ENCODE peak calls at places on chromosomes 1 and 21, in six cellular contexts. One of them, this sample, is unnamed.

GRCh38 chr1:48249868-48250267 is 27.4 kb downstream of the SLC5A9 start:
- DNase-seq in stimulated activated naive B cell treated with anti-CD40 and anti-IgM and Interleukin-4, amounts not matched to agents 10 μg/mL and 1 μg/mL and 100 μg/mL, for 72 hours: no peak
- DNase-seq in stimulated activated CD4-positive, alpha-beta T cell treated with anti-CD3 and anti-CD28 coated beads, Interleukin-2, amount 100 ng/mL, for 24 hours: no peak
- DNase-seq in endodermal cell: no peak
- DNase-seq in left lung: no peak
- DNase-seq in T-cell: no peak
- DNase-seq in this sample: no peak

GRCh38 chr1:54456921-54457529 is 50.8 kb upstream of the SSBP3 start:
- DNase-seq in T-cell: no peak
- DNase-seq in left lung: no peak
- DNase-seq in stimulated activated naive B cell treated with anti-CD40 and anti-IgM and Interleukin-4, amounts not matched to agents 10 μg/mL and 1 μg/mL and 100 μg/mL, for 72 hours: no peak
- DNase-seq in endodermal cell: peak
- DNase-seq in stimulated activated CD4-positive, alpha-beta T cell treated with anti-CD3 and anti-CD28 coated beads, Interleukin-2, amount 100 ng/mL, for 24 hours: no peak
- DNase-seq in this sample: no peak

GRCh38 chr1:236334893-236335545 is 53.3 kb upstream of the ERO1B start:
- DNase-seq in stimulated activated CD4-positive, alpha-beta T cell treated with anti-CD3 and anti-CD28 coated beads, Interleukin-2, amount 100 ng/mL, for 24 hours: no peak
- DNase-seq in T-cell: no peak
- DNase-seq in endodermal cell: no peak
- DNase-seq in stimulated activated naive B cell treated with anti-CD40 and anti-IgM and Interleukin-4, amounts not matched to agents 10 μg/mL and 1 μg/mL and 100 μg/mL, for 72 hours: no peak
- DNase-seq in left lung: no peak
- DNase-seq in this sample: no peak

GRCh38 chr21:41369105-41369914 is 7.5 kb downstream of the MX2 start:
- DNase-seq in endodermal cell: peak
- DNase-seq in stimulated activated naive B cell treated with anti-CD40 and anti-IgM and Interleukin-4, amounts not matched to agents 10 μg/mL and 1 μg/mL and 100 μg/mL, for 72 hours: peak
- DNase-seq in stimulated activated CD4-positive, alpha-beta T cell treated with anti-CD3 and anti-CD28 coated beads, Interleukin-2, amount 100 ng/mL, for 24 hours: peak
- DNase-seq in T-cell: peak
- DNase-seq in left lung: no peak
- DNase-seq in this sample: no peak

GRCh38 chr1:160459687-160460086 is 59.3 kb downstream of the VANGL2 start:
- DNase-seq in stimulated activated CD4-positive, alpha-beta T cell treated with anti-CD3 and anti-CD28 coated beads, Interleukin-2, amount 100 ng/mL, for 24 hours: no peak
- DNase-seq in T-cell: no peak
- DNase-seq in stimulated activated naive B cell treated with anti-CD40 and anti-IgM and Interleukin-4, amounts not matched to agents 10 μg/mL and 1 μg/mL and 100 μg/mL, for 72 hours: no peak
- DNase-seq in left lung: no peak
- DNase-seq in endodermal cell: no peak
- DNase-seq in this sample: no peak

GRCh38 chr1:6743189-6744101 is 41.8 kb upstream of the CAMTA1 start:
- DNase-seq in T-cell: no peak
- DNase-seq in endodermal cell: peak
- DNase-seq in left lung: no peak
- DNase-seq in stimulated activated CD4-positive, alpha-beta T cell treated with anti-CD3 and anti-CD28 coated beads, Interleukin-2, amount 100 ng/mL, for 24 hours: no peak
- DNase-seq in stimulated activated naive B cell treated with anti-CD40 and anti-IgM and Interleukin-4, amounts not matched to agents 10 μg/mL and 1 μg/mL and 100 μg/mL, for 72 hours: peak
- DNase-seq in this sample: no peak

GRCh38 chr1:150809651-150810050 is 1.6 kb upstream of the CTSK start:
- DNase-seq in endodermal cell: no peak
- DNase-seq in stimulated activated CD4-positive, alpha-beta T cell treated with anti-CD3 and anti-CD28 coated beads, Interleukin-2, amount 100 ng/mL, for 24 hours: no peak
- DNase-seq in T-cell: no peak
- DNase-seq in left lung: no peak
- DNase-seq in stimulated activated naive B cell treated with anti-CD40 and anti-IgM and Interleukin-4, amounts not matched to agents 10 μg/mL and 1 μg/mL and 100 μg/mL, for 72 hours: no peak
- DNase-seq in this sample: no peak

GRCh38 chr1:67787746-67788145 is 45.5 kb downstream of the GNG12 start:
- DNase-seq in stimulated activated CD4-positive, alpha-beta T cell treated with anti-CD3 and anti-CD28 coated beads, Interleukin-2, amount 100 ng/mL, for 24 hours: no peak
- DNase-seq in T-cell: no peak
- DNase-seq in stimulated activated naive B cell treated with anti-CD40 and anti-IgM and Interleukin-4, amounts not matched to agents 10 μg/mL and 1 μg/mL and 100 μg/mL, for 72 hours: no peak
- DNase-seq in endodermal cell: no peak
- DNase-seq in left lung: no peak
- DNase-seq in this sample: no peak

GRCh38 chr21:33441489-33442477 is 38.0 kb downstream of the TMEM50B start:
- DNase-seq in left lung: no peak
- DNase-seq in stimulated activated naive B cell treated with anti-CD40 and anti-IgM and Interleukin-4, amounts not matched to agents 10 μg/mL and 1 μg/mL and 100 μg/mL, for 72 hours: peak
- DNase-seq in endodermal cell: peak
- DNase-seq in stimulated activated CD4-positive, alpha-beta T cell treated with anti-CD3 and anti-CD28 coated beads, Interleukin-2, amount 100 ng/mL, for 24 hours: no peak
- DNase-seq in T-cell: no peak
- DNase-seq in this sample: peak

GRCh38 chr1:203360772-203361171 is 9.8 kb upstream of the FMOD start:
- DNase-seq in stimulated activated naive B cell treated with anti-CD40 and anti-IgM and Interleukin-4, amounts not matched to agents 10 μg/mL and 1 μg/mL and 100 μg/mL, for 72 hours: no peak
- DNase-seq in left lung: no peak
- DNase-seq in T-cell: no peak
- DNase-seq in endodermal cell: no peak
- DNase-seq in stimulated activated CD4-positive, alpha-beta T cell treated with anti-CD3 and anti-CD28 coated beads, Interleukin-2, amount 100 ng/mL, for 24 hours: no peak
- DNase-seq in this sample: no peak

GRCh38 chr1:27979151-27979858 is 19.5 kb downstream of the XKR8 start:
- DNase-seq in T-cell: no peak
- DNase-seq in left lung: no peak
- DNase-seq in endodermal cell: no peak
- DNase-seq in stimulated activated naive B cell treated with anti-CD40 and anti-IgM and Interleukin-4, amounts not matched to agents 10 μg/mL and 1 μg/mL and 100 μg/mL, for 72 hours: no peak
- DNase-seq in stimulated activated CD4-positive, alpha-beta T cell treated with anti-CD3 and anti-CD28 coated beads, Interleukin-2, amount 100 ng/mL, for 24 hours: no peak
- DNase-seq in this sample: peak

GRCh38 chr21:33801424-33802405 is 113.9 kb downstream of the ATP5PO start:
- DNase-seq in left lung: no peak
- DNase-seq in stimulated activated CD4-positive, alpha-beta T cell treated with anti-CD3 and anti-CD28 coated beads, Interleukin-2, amount 100 ng/mL, for 24 hours: no peak
- DNase-seq in endodermal cell: peak
- DNase-seq in stimulated activated naive B cell treated with anti-CD40 and anti-IgM and Interleukin-4, amounts not matched to agents 10 μg/mL and 1 μg/mL and 100 μg/mL, for 72 hours: no peak
- DNase-seq in T-cell: no peak
- DNase-seq in this sample: peak

GRCh38 chr1:198776602-198777029 is 137.8 kb downstream of the PTPRC start:
- DNase-seq in left lung: peak
- DNase-seq in endodermal cell: no peak
- DNase-seq in stimulated activated CD4-positive, alpha-beta T cell treated with anti-CD3 and anti-CD28 coated beads, Interleukin-2, amount 100 ng/mL, for 24 hours: no peak
- DNase-seq in stimulated activated naive B cell treated with anti-CD40 and anti-IgM and Interleukin-4, amounts not matched to agents 10 μg/mL and 1 μg/mL and 100 μg/mL, for 72 hours: no peak
- DNase-seq in T-cell: no peak
- DNase-seq in this sample: no peak

GRCh38 chr1:40817791-40818263 is 34.2 kb downstream of the KCNQ4 start:
- DNase-seq in endodermal cell: no peak
- DNase-seq in left lung: no peak
- DNase-seq in T-cell: no peak
- DNase-seq in stimulated activated CD4-positive, alpha-beta T cell treated with anti-CD3 and anti-CD28 coated beads, Interleukin-2, amount 100 ng/mL, for 24 hours: no peak
- DNase-seq in stimulated activated naive B cell treated with anti-CD40 and anti-IgM and Interleukin-4, amounts not matched to agents 10 μg/mL and 1 μg/mL and 100 μg/mL, for 72 hours: no peak
- DNase-seq in this sample: no peak

GRCh38 chr1:20126806-20127440 is 7.6 kb upstream of the PLA2G2D start:
- DNase-seq in stimulated activated CD4-positive, alpha-beta T cell treated with anti-CD3 and anti-CD28 coated beads, Interleukin-2, amount 100 ng/mL, for 24 hours: no peak
- DNase-seq in stimulated activated naive B cell treated with anti-CD40 and anti-IgM and Interleukin-4, amounts not matched to agents 10 μg/mL and 1 μg/mL and 100 μg/mL, for 72 hours: no peak
- DNase-seq in endodermal cell: no peak
- DNase-seq in left lung: no peak
- DNase-seq in T-cell: no peak
- DNase-seq in this sample: no peak